ENCODE peak calls at places on chromosome 14, in nine cellular contexts. N, K, E, X, D, U, F, W and S are unnamed samples.

GRCh38 chr14:44960146-44960545 is 1.6 kb downstream of the KLHL28 start:
- DNase-seq in N (no peak), K (no peak), E (no peak), X (no peak), D (no peak), U (no peak), F (no peak), W (no peak), S (no peak)

GRCh38 chr14:87066221-87066817 is 926.7 kb downstream of the GALC start:
- DNase-seq in N (peak; percentile 5), K (no peak), E (no peak), X (no peak), D (no peak), U (no peak), F (no peak), W (no peak), S (no peak)

GRCh38 chr14:52029881-52030280 is 39.0 kb downstream of the NID2 start:
- DNase-seq in N (no peak), K (no peak), E (no peak), X (no peak), D (no peak), U (no peak), F (no peak), W (no peak), S (no peak)

GRCh38 chr14:49687942-49688700 is at the start of gene POLE2:
- DNase-seq in N (peak; percentile 86), K (peak; percentile 78), E (peak; percentile 64), X (peak; percentile 67), D (peak; percentile 69), U (peak; percentile 74), F (peak; percentile 88), W (no peak), S (peak; percentile 74)

GRCh38 chr14:69483765-69484443 is 624 bp upstream of the PLEKHD1 start:
- DNase-seq in N (no peak), K (peak; percentile 10), E (no peak), X (no peak), D (no peak), U (peak; percentile 34), F (no peak), W (no peak), S (no peak)

GRCh38 chr14:84864582-84865271 is 665.2 kb upstream of the FLRT2 start:
- DNase-seq in N (no peak), K (no peak), E (no peak), X (no peak), D (no peak), U (no peak), F (no peak), W (no peak), S (no peak)

GRCh38 chr14:85601246-85601645 is 71.3 kb downstream of the FLRT2 start:
- DNase-seq in N (no peak), K (no peak), E (no peak), X (no peak), D (no peak), U (no peak), F (no peak), W (no peak), S (no peak)

GRCh38 chr14:50021261-50021660 is 95.1 kb downstream of the VCPKMT start:
- DNase-seq in N (no peak), K (no peak), E (peak; percentile 23), X (no peak), D (no peak), U (no peak), F (no peak), W (no peak), S (no peak)

GRCh38 chr14:76091036-76091435 is 60.7 kb upstream of the GPATCH2L start:
- DNase-seq in N (peak; percentile 20), K (no peak), E (no peak), X (peak; percentile 56), D (no peak), U (peak; percentile 64), F (no peak), W (no peak), S (peak; percentile 72)

GRCh38 chr14:29016050-29016900 is 249.7 kb downstream of the FOXG1 start:
- DNase-seq in N (peak; percentile 53), K (no peak), E (no peak), X (no peak), D (no peak), U (peak; percentile 15), F (no peak), W (no peak), S (no peak)

GRCh38 chr14:71720978-71721624 is 211.1 kb upstream of the RGS6 start:
- DNase-seq in N (peak; percentile 59), K (peak; percentile 14), E (no peak), X (peak; percentile 48), D (no peak), U (no peak), F (peak; percentile 53), W (peak; percentile 50), S (peak; percentile 33)

GRCh38 chr14:35534130-35534883 is at the start of gene INSM2:
- DNase-seq in N (no peak), K (no peak), E (peak; percentile 12), X (no peak), D (no peak), U (no peak), F (no peak), W (no peak), S (no peak)

GRCh38 chr14:33307691-33308369 is 369.2 kb downstream of the NPAS3 start:
- DNase-seq in N (no peak), K (no peak), E (no peak), X (no peak), D (no peak), U (peak; percentile 22), F (no peak), W (peak; percentile 6), S (peak; percentile 36)

GRCh38 chr14:96727076-96727475 is 70.1 kb upstream of the VRK1 start:
- DNase-seq in N (no peak), K (no peak), E (no peak), X (no peak), D (no peak), U (no peak), F (no peak), W (no peak), S (no peak)

GRCh38 chr14:29348504-29348903 is 579.1 kb downstream of the PRKD1 start:
- DNase-seq in N (no peak), K (no peak), E (no peak), X (no peak), D (no peak), U (no peak), F (no peak), W (no peak), S (no peak)

GRCh38 chr14:93267149-93267711 is 60.2 kb downstream of the UBR7 start:
- DNase-seq in N (no peak), K (no peak), E (no peak), X (no peak), D (no peak), U (no peak), F (no peak), W (no peak), S (no peak)